ENCODE peak calls at places on chromosomes 1 and 21, in four cellular contexts. C is NCI-H446, L is NCI-H345, G is GM19239. V is an unnamed sample.

GRCh38 chr1:92480200-92480812 is 6.4 kb downstream of the GFI1 start:
- DNase-seq in G (no peak), L (no peak), C (no peak), V (peak)

GRCh38 chr1:208437416-208437815 is 193.2 kb upstream of the PLXNA2 start:
- DNase-seq in L (no peak), G (no peak), C (no peak), V (peak)

GRCh38 chr1:30427545-30427944 is 295.8 kb downstream of the MATN1 start:
- DNase-seq in L (no peak), C (no peak), G (no peak), V (no peak)

GRCh38 chr21:33640697-33641338 is 723 bp downstream of the CRYZL1 start:
- DNase-seq in G (no peak), C (no peak), L (peak), V (no peak)

GRCh38 chr1:225280563-225280962 is 147.3 kb downstream of the LBR start:
- DNase-seq in G (no peak), C (no peak), L (no peak), V (no peak)

GRCh38 chr1:112021263-112021662 is 31.8 kb upstream of the KCND3 start:
- DNase-seq in L (no peak), G (no peak), C (no peak), V (no peak)

GRCh38 chr21:33541105-33541711 is 709 bp downstream of the GART start:
- DNase-seq in L (no peak), C (no peak), G (no peak), V (peak)

GRCh38 chr1:221074325-221074724 is 195.1 kb downstream of the HLX start:
- DNase-seq in L (no peak), G (no peak), C (no peak), V (peak)

GRCh38 chr1:235739631-235740030 is 90.0 kb upstream of the GNG4 start:
- DNase-seq in C (no peak), G (no peak), L (no peak), V (no peak)

GRCh38 chr1:53981220-53981619 is 35.1 kb downstream of the LRRC42 start:
- DNase-seq in G (no peak), C (no peak), L (no peak), V (no peak)

GRCh38 chr1:219771039-219771438 is 157.3 kb downstream of the SLC30A10 start:
- DNase-seq in G (no peak), C (no peak), L (no peak), V (no peak)

GRCh38 chr1:234324668-234325225 is 48.5 kb upstream of the COA6 start:
- DNase-seq in C (no peak), G (no peak), L (no peak), V (no peak)

V was measured in NB4.